ENCODE peak calls at places on chromosome 14, in eight cellular contexts. M is endothelial cell, U is PC-3, F is amniotic stem cell, Q is tibial nerve, X is AG08395, Z is iris pigment epithelial cell, K is HFF-Myc. T is an unnamed sample.

GRCh38 chr14:50920482-50921225 is 23.6 kb downstream of the PYGL start:
- DNase-seq in M (no peak), U (peak; percentile 15), F (peak; percentile 43), Q (no peak), X (peak; percentile 81), Z (peak; percentile 63), K (peak; percentile 42), T (no peak)

GRCh38 chr14:88895116-88895515 is 70.7 kb downstream of the TTC8 start:
- DNase-seq in M (no peak), U (peak; percentile 92), F (no peak), Q (no peak), X (peak; percentile 15), Z (peak; percentile 82), K (peak; percentile 36), T (no peak)

GRCh38 chr14:68781161-68782021 is 11.5 kb downstream of the ZFP36L1 start:
- DNase-seq in M (no peak), U (no peak), F (no peak), Q (peak; percentile 3), X (no peak), Z (no peak), K (no peak), T (peak; percentile 60)

GRCh38 chr14:91284146-91284790 is 39.8 kb upstream of the GPR68 start:
- DNase-seq in M (no peak), U (peak; percentile 78), F (peak; percentile 39), Q (no peak), X (peak; percentile 94), Z (peak; percentile 79), K (peak; percentile 56), T (no peak)

GRCh38 chr14:94123868-94124267 is 5.5 kb downstream of the IFI27L2 start:
- DNase-seq in M (no peak), U (no peak), F (no peak), Q (no peak), X (no peak), Z (no peak), K (no peak), T (no peak)

GRCh38 chr14:21882226-21882625 is 208.6 kb upstream of the OR4E1 start:
- DNase-seq in M (no peak), U (peak; percentile 17), F (no peak), Q (no peak), X (no peak), Z (peak; percentile 51), K (no peak), T (no peak)

GRCh38 chr14:22471545-22472121 is 117.4 kb downstream of the DAD1 start:
- DNase-seq in M (peak; percentile 55), U (peak; percentile 75), F (no peak), Q (no peak), X (no peak), Z (peak; percentile 64), K (no peak), T (no peak)

GRCh38 chr14:43532825-43533416 is 974.2 kb downstream of the FSCB start:
- DNase-seq in M (no peak), U (no peak), F (no peak), Q (no peak), X (no peak), Z (no peak), K (no peak), T (no peak)

GRCh38 chr14:87199371-87199770 is 793.6 kb downstream of the GALC start:
- DNase-seq in M (no peak), U (no peak), F (no peak), Q (no peak), X (no peak), Z (no peak), K (no peak), T (no peak)

GRCh38 chr14:22313172-22313801 is 275.7 kb downstream of the DAD1 start:
- DNase-seq in M (no peak), U (peak; percentile 71), F (no peak), Q (no peak), X (no peak), Z (peak; percentile 11), K (no peak), T (no peak)

T was measured in effector CD4-positive, alpha-beta T cell.